ENCODE peak calls at places on chromosomes 12 and 14, in four cellular contexts. One of them, this sample, is unnamed.
A peak's percentile ranks its signal among the peaks of the same experiment; 100 is the strongest.

GRCh38 chr12:79557690-79558315 is 133.0 kb downstream of the PAWR start:
- DNase-seq in amniotic epithelial cell: no peak
- DNase-seq in uterus: no peak
- DNase-seq in iPS-NIHi11: no peak
- DNase-seq in this sample: no peak

GRCh38 chr12:6471992-6472366 is 1.5 kb upstream of the VAMP1 start:
- DNase-seq in amniotic epithelial cell: peak; percentile 82
- DNase-seq in uterus: no peak
- DNase-seq in iPS-NIHi11: no peak
- DNase-seq in this sample: no peak

GRCh38 chr14:100731846-100732765 is 5.4 kb downstream of the DLK1 start:
- DNase-seq in amniotic epithelial cell: no peak
- DNase-seq in uterus: no peak
- DNase-seq in iPS-NIHi11: no peak
- DNase-seq in this sample: peak; percentile 62

GRCh38 chr14:86532219-86532618 is 1002.3 kb downstream of the FLRT2 start:
- DNase-seq in iPS-NIHi11: no peak
- DNase-seq in uterus: no peak
- DNase-seq in amniotic epithelial cell: peak; percentile 1
- DNase-seq in this sample: no peak

GRCh38 chr14:24269910-24270536 is 1.4 kb downstream of the RABGGTA start:
- DNase-seq in iPS-NIHi11: no peak
- DNase-seq in amniotic epithelial cell: no peak
- DNase-seq in uterus: no peak
- DNase-seq in this sample: no peak

GRCh38 chr12:114499338-114499737 is 93.4 kb upstream of the TBX5 start:
- DNase-seq in amniotic epithelial cell: peak; percentile 3
- DNase-seq in iPS-NIHi11: no peak
- DNase-seq in uterus: no peak
- DNase-seq in this sample: no peak

GRCh38 chr12:71057330-71057729 is 100.5 kb downstream of the TSPAN8 start:
- DNase-seq in amniotic epithelial cell: no peak
- DNase-seq in iPS-NIHi11: no peak
- DNase-seq in uterus: no peak
- DNase-seq in this sample: no peak

GRCh38 chr12:112906712-112907414 is at the start of gene OAS1:
- DNase-seq in amniotic epithelial cell: peak; percentile 7
- DNase-seq in uterus: peak; percentile 19
- DNase-seq in iPS-NIHi11: peak; percentile 21
- DNase-seq in this sample: no peak

GRCh38 chr12:103824845-103825244 is 16.2 kb downstream of the NT5DC3 start:
- DNase-seq in amniotic epithelial cell: no peak
- DNase-seq in iPS-NIHi11: no peak
- DNase-seq in uterus: no peak
- DNase-seq in this sample: no peak

GRCh38 chr14:106875503-106875902 is 1349.1 kb downstream of the TMEM121 start:
- DNase-seq in amniotic epithelial cell: no peak
- DNase-seq in uterus: no peak
- DNase-seq in iPS-NIHi11: no peak
- DNase-seq in this sample: no peak

GRCh38 chr12:104742551-104742961 is 215.5 kb downstream of the SLC41A2 start:
- DNase-seq in uterus: no peak
- DNase-seq in iPS-NIHi11: no peak
- DNase-seq in amniotic epithelial cell: no peak
- DNase-seq in this sample: peak; percentile 70

GRCh38 chr14:103711516-103712431 is 3.5 kb downstream of the XRCC3 start:
- DNase-seq in amniotic epithelial cell: no peak
- DNase-seq in uterus: peak; percentile 47
- DNase-seq in iPS-NIHi11: no peak
- DNase-seq in this sample: peak; percentile 88

GRCh38 chr14:102063092-102063807 is 23.6 kb downstream of the HSP90AA1 start:
- DNase-seq in iPS-NIHi11: peak; percentile 83
- DNase-seq in uterus: peak; percentile 88
- DNase-seq in amniotic epithelial cell: peak; percentile 77
- DNase-seq in this sample: peak; percentile 91

GRCh38 chr12:51370667-51371066 is 20.5 kb downstream of the GALNT6 start:
- DNase-seq in iPS-NIHi11: no peak
- DNase-seq in amniotic epithelial cell: no peak
- DNase-seq in uterus: no peak
- DNase-seq in this sample: no peak

GRCh38 chr12:113781415-113782198 is 184.5 kb downstream of the RBM19 start:
- DNase-seq in iPS-NIHi11: no peak
- DNase-seq in uterus: no peak
- DNase-seq in amniotic epithelial cell: peak; percentile 18
- DNase-seq in this sample: no peak

GRCh38 chr14:36863271-36863670 is 201.6 kb downstream of the PAX9 start:
- DNase-seq in uterus: no peak
- DNase-seq in amniotic epithelial cell: no peak
- DNase-seq in iPS-NIHi11: no peak
- DNase-seq in this sample: no peak

GRCh38 chr12:113081785-113082296 is 25.3 kb downstream of the DTX1 start:
- DNase-seq in amniotic epithelial cell: no peak
- DNase-seq in iPS-NIHi11: no peak
- DNase-seq in uterus: no peak
- DNase-seq in this sample: no peak

GRCh38 chr14:93963692-93964091 is 12.7 kb downstream of the ASB2 start:
- DNase-seq in iPS-NIHi11: no peak
- DNase-seq in amniotic epithelial cell: no peak
- DNase-seq in uterus: no peak
- DNase-seq in this sample: no peak

GRCh38 chr12:57842342-57843294 is 3.9 kb downstream of the CTDSP2 start:
- DNase-seq in amniotic epithelial cell: peak; percentile 38
- DNase-seq in uterus: no peak
- DNase-seq in iPS-NIHi11: no peak
- DNase-seq in this sample: no peak

GRCh38 chr12:22974865-22975264 is 349.9 kb downstream of the ETNK1 start:
- DNase-seq in amniotic epithelial cell: peak; percentile 88
- DNase-seq in uterus: no peak
- DNase-seq in iPS-NIHi11: no peak
- DNase-seq in this sample: no peak

GRCh38 chr12:70853326-70853725 is 67.2 kb downstream of the PTPRR start:
- DNase-seq in uterus: no peak
- DNase-seq in amniotic epithelial cell: peak; percentile 77
- DNase-seq in iPS-NIHi11: no peak
- DNase-seq in this sample: no peak

GRCh38 chr12:109115758-109116610 is at the start of gene ACACB:
- DNase-seq in uterus: peak; percentile 34
- DNase-seq in amniotic epithelial cell: peak; percentile 47
- DNase-seq in iPS-NIHi11: no peak
- DNase-seq in this sample: no peak

GRCh38 chr12:111439657-111440151 is 34.0 kb downstream of the SH2B3 start:
- DNase-seq in amniotic epithelial cell: no peak
- DNase-seq in iPS-NIHi11: no peak
- DNase-seq in uterus: no peak
- DNase-seq in this sample: no peak

GRCh38 chr12:116539905-116540482 is 19.2 kb upstream of the MAP1LC3B2 start:
- DNase-seq in amniotic epithelial cell: peak; percentile 39
- DNase-seq in uterus: peak; percentile 55
- DNase-seq in iPS-NIHi11: no peak
- DNase-seq in this sample: no peak

GRCh38 chr14:87994974-87995373 is 2.0 kb upstream of the GALC start:
- DNase-seq in amniotic epithelial cell: peak; percentile 82
- DNase-seq in uterus: no peak
- DNase-seq in iPS-NIHi11: no peak
- DNase-seq in this sample: no peak

GRCh38 chr12:47846294-47846996 is 26.7 kb upstream of the HDAC7 start:
- DNase-seq in amniotic epithelial cell: no peak
- DNase-seq in iPS-NIHi11: peak; percentile 70
- DNase-seq in uterus: no peak
- DNase-seq in this sample: no peak

GRCh38 chr12:132261328-132262138 is 67.9 kb downstream of the GALNT9 start:
- DNase-seq in amniotic epithelial cell: no peak
- DNase-seq in iPS-NIHi11: no peak
- DNase-seq in uterus: no peak
- DNase-seq in this sample: no peak

This sample was measured in aorta.